ENCODE peak calls at places on chromosome 11, in nine cellular contexts. K, O, V, Z, L, H, W, F and M are unnamed samples.

GRCh38 chr11:37370817-37371216 is 772.8 kb upstream of the RAG2 start:
- DNase-seq in F (no peak), W (peak; percentile 36), Z (no peak), K (no peak), L (no peak), O (no peak), V (no peak), H (no peak), M (no peak)

GRCh38 chr11:128105511-128105910 is 481.8 kb downstream of the ETS1 start:
- DNase-seq in H (no peak), Z (no peak), W (no peak), O (no peak), K (no peak), V (no peak), L (no peak), F (no peak), M (no peak)

GRCh38 chr11:133903056-133903455 is 53.7 kb downstream of the IGSF9B start:
- DNase-seq in F (no peak), K (no peak), W (no peak), V (no peak), H (no peak), L (no peak), Z (no peak), O (peak; percentile 18), M (peak; percentile 3)

GRCh38 chr11:69873166-69874077 is 54.2 kb upstream of the FGF3 start:
- DNase-seq in Z (no peak), F (no peak), H (no peak), L (no peak), K (no peak), O (peak; percentile 21), V (no peak), W (no peak), M (no peak)

GRCh38 chr11:10255388-10256125 is 38.5 kb downstream of the SBF2 start:
- DNase-seq in L (no peak), F (no peak), Z (no peak), H (no peak), V (no peak), O (no peak), W (no peak), K (no peak), M (no peak)

GRCh38 chr11:116825854-116826750 is 3.0 kb upstream of the APOA4 start:
- DNase-seq in L (no peak), Z (no peak), H (no peak), W (no peak), O (peak; percentile 38), F (no peak), K (no peak), V (no peak), M (no peak)

GRCh38 chr11:90220391-90220790 is 2.5 kb downstream of the CHORDC1 start:
- DNase-seq in W (peak; percentile 76), Z (no peak), F (no peak), V (no peak), H (no peak), L (no peak), O (no peak), K (no peak), M (no peak)

GRCh38 chr11:70611166-70611565 is 212.8 kb downstream of the CTTN start:
- DNase-seq in K (no peak), L (no peak), W (no peak), V (no peak), F (no peak), Z (no peak), H (no peak), O (no peak), M (no peak)

GRCh38 chr11:58574851-58575250 is 805 bp downstream of the LPXN start:
- DNase-seq in V (no peak), F (no peak), Z (no peak), L (no peak), K (no peak), W (peak; percentile 64), O (no peak), H (no peak), M (no peak)

GRCh38 chr11:10273738-10274137 is 20.3 kb downstream of the SBF2 start:
- DNase-seq in K (no peak), W (no peak), Z (no peak), F (no peak), H (no peak), O (no peak), V (no peak), L (no peak), M (no peak)

GRCh38 chr11:44978961-44979331 is 28.3 kb upstream of the TP53I11 start:
- DNase-seq in V (no peak), Z (no peak), L (peak; percentile 93), K (no peak), O (no peak), H (peak; percentile 71), W (peak; percentile 97), F (peak; percentile 61), M (no peak)

GRCh38 chr11:71988050-71988449 is 10.7 kb upstream of the IL18BP start:
- DNase-seq in H (no peak), W (peak; percentile 41), Z (no peak), K (no peak), O (peak; percentile 66), V (no peak), F (no peak), L (no peak), M (no peak)

GRCh38 chr11:65110354-65110861 is 1.3 kb upstream of the TM7SF2 start:
- DNase-seq in F (peak; percentile 80), H (peak; percentile 89), Z (peak; percentile 97), V (peak; percentile 86), O (peak; percentile 94), L (peak; percentile 96), W (peak; percentile 96), K (peak; percentile 93), M (peak; percentile 81)

GRCh38 chr11:21470521-21470920 is 722.4 kb upstream of the ANO5 start:
- DNase-seq in O (no peak), F (no peak), V (no peak), W (no peak), H (no peak), K (no peak), Z (no peak), L (no peak), M (no peak)

GRCh38 chr11:122179966-122180365 is 64.0 kb upstream of the BLID start:
- DNase-seq in V (no peak), Z (no peak), L (no peak), F (no peak), H (no peak), W (no peak), O (no peak), K (no peak), M (no peak)
- H3K4me1 ChIP-seq in V (peaks cover 14% of the 10 kb centered on the region), Z (peaks cover 36% of the 10 kb centered on the region), L (no peaks in the 10 kb centered on the region), F (peaks cover 27% of the 10 kb centered on the region), H (no peaks in the 10 kb centered on the region), W (peaks cover 51% of the 10 kb centered on the region), O (peaks cover 22% of the 10 kb centered on the region), K (peaks cover 2% of the 10 kb centered on the region), M (no peaks in the 10 kb centered on the region)

GRCh38 chr11:111474432-111474831 is 37.8 kb downstream of the BTG4 start:
- DNase-seq in W (no peak), V (no peak), L (no peak), Z (no peak), K (no peak), O (no peak), H (no peak), F (no peak), M (no peak)

GRCh38 chr11:111476961-111477360 is 35.2 kb downstream of the BTG4 start:
- DNase-seq in W (no peak), V (no peak), L (no peak), K (no peak), H (no peak), Z (no peak), F (no peak), O (no peak), M (no peak)

GRCh38 chr11:111476366-111476765 is 35.8 kb downstream of the BTG4 start:
- DNase-seq in L (no peak), Z (no peak), K (no peak), H (no peak), O (no peak), F (no peak), W (no peak), V (no peak), M (no peak)

GRCh38 chr11:111479666-111480065 is 32.5 kb downstream of the BTG4 start:
- DNase-seq in H (no peak), W (no peak), O (no peak), K (no peak), Z (no peak), F (no peak), V (no peak), L (no peak), M (no peak)

DNA sequence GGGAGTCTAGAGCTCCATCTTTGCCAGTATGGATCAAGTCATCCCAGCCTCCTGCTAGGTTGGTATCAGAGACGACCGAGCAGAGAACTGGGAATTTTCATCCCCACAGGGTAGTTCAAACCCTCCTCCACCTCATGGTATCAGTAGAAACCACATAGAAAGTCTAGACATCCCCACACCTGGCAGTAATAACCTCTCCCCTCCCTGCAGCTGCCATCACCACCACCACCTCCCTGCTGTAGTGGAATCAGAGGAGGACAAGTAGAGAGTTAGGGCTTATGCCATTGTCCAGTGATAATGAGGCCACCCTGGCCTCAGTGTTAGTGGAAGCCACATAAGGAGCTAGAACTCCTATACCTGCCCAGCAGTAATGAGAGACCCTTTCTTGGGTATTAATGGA is 34.3 kb downstream of the BTG4 start:
- DNase-seq in H (no peak), F (no peak), O (no peak), Z (no peak), V (no peak), K (no peak), L (no peak), W (no peak), M (no peak)
- H3K4me3 ChIP-seq in H (no peak overlapping the region), F (no peak overlapping the region), O (no peak overlapping the region), Z (no peak overlapping the region), V (no peak overlapping the region), K (no peak overlapping the region), L (no peak overlapping the region), W (no peak overlapping the region), M (no peak overlapping the region)

GRCh38 chr11:60634151-60634550 is 65.3 kb upstream of the MS4A8 start:
- DNase-seq in W (peak; percentile 32), H (no peak), V (no peak), O (no peak), L (no peak), K (no peak), F (no peak), Z (no peak), M (no peak)
- TF ChIP-seq CTCF in W (peak; percentile 63), H (no peak), V (no peak), O (no peak), L (no peak), K (no peak), F (peak; percentile 57), Z (no peak), M (peak; percentile 16)

DNA sequence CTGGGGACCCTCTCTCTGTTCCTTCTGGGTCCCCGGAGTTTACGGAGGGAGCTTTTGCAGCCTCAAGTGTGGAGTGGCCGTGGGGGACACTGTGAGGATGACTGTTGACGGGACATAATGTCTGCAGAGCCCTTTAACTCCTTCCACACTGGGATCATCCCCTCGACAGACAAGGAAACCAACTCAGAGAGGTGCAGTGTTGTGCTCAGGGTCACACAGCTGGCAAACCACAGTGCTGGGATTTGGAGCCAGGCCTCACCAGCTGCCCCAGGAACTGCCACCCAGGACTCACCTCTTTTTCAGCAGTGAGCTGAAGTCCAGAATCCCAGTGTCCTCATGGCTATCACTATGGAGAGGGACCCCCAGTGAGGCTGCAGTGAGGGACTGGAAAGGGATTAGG is 5.4 kb downstream of the MYBPC3 start:
- DNase-seq in O (no peak), Z (no peak), V (no peak), F (no peak), W (no peak), L (no peak), H (no peak), K (no peak), M (no peak)
- H3K4me1 ChIP-seq in O (no peaks in the 10 kb centered on the region), Z (no peaks in the 10 kb centered on the region), V (peaks cover 52% of the 10 kb centered on the region), F (no peaks in the 10 kb centered on the region), W (no peaks in the 10 kb centered on the region), L (no peaks in the 10 kb centered on the region), H (no peaks in the 10 kb centered on the region), K (peaks cover 2% of the 10 kb centered on the region), M (peaks cover 10% of the 10 kb centered on the region)